ENCODE peak calls at places on chromosomes 11 and 22, in ten cellular contexts. Y is anterior cingulate cortex; G is progenitor cell of endocrine pancreas; M is NCI-H1417; R is hypothalamus; C is suprapubic skin; Q is iris pigment epithelial cell; V is stimulated activated CD8-positive, alpha-beta memory T cell treated with anti-CD3 and anti-CD28 coated beads, Interleukin-4, amount 100 ng/mL, for 1 hour; F is stimulated activated CD4-positive, alpha-beta T cell treated with anti-CD3 and anti-CD28 coated beads, Interleukin-2, amount 100 ng/mL, for 48 hours; H is right cardiac atrium. A is an unnamed sample.

GRCh38 chr22:37784829-37785495 is 22.8 kb upstream of the GCAT start:
- DNase-seq in Y (no peak), G (no peak), M (peak), R (no peak), C (no peak), Q (no peak), V (no peak), F (no peak), H (no peak), A (no peak)

GRCh38 chr11:34855021-34855753 is 61.0 kb downstream of the APIP start:
- DNase-seq in Y (no peak), G (no peak), M (no peak), R (no peak), C (no peak), Q (no peak), V (no peak), F (no peak), H (no peak), A (no peak)

GRCh38 chr11:103281301-103281700 is 172.1 kb downstream of the DYNC2H1 start:
- DNase-seq in Y (no peak), G (no peak), M (no peak), R (no peak), C (no peak), Q (peak), V (no peak), F (no peak), H (no peak), A (no peak)

GRCh38 chr11:134414772-134415765 is 3.0 kb upstream of the B3GAT1 start:
- DNase-seq in Y (peak), G (no peak), M (no peak), R (no peak), C (no peak), Q (no peak), V (no peak), F (no peak), H (no peak), A (peak)

GRCh38 chr22:43417555-43417954 is 5.7 kb downstream of the MPPED1 start:
- DNase-seq in Y (no peak), G (no peak), M (no peak), R (no peak), C (no peak), Q (no peak), V (no peak), F (no peak), H (peak), A (no peak)

GRCh38 chr22:39315389-39315788 is 4.0 kb downstream of the RPL3 start:
- DNase-seq in Y (no peak), G (no peak), M (peak), R (no peak), C (no peak), Q (no peak), V (no peak), F (no peak), H (peak), A (no peak)

GRCh38 chr11:12754582-12755250 is 80.5 kb downstream of the TEAD1 start:
- DNase-seq in Y (no peak), G (no peak), M (peak), R (no peak), C (no peak), Q (no peak), V (no peak), F (no peak), H (no peak), A (no peak)

GRCh38 chr11:71266114-71266833 is 13.9 kb upstream of the SHANK2 start:
- DNase-seq in Y (no peak), G (no peak), M (no peak), R (no peak), C (peak), Q (no peak), V (no peak), F (no peak), H (no peak), A (no peak)

GRCh38 chr11:117826832-117827231 is 2.3 kb upstream of the FXYD2 start:
- DNase-seq in Y (no peak), G (no peak), M (no peak), R (no peak), C (peak), Q (no peak), V (no peak), F (no peak), H (no peak), A (no peak)

GRCh38 chr11:14414470-14415461 is 55.8 kb upstream of the RRAS2 start:
- DNase-seq in Y (no peak), G (no peak), M (no peak), R (no peak), C (no peak), Q (peak), V (peak), F (peak), H (no peak), A (no peak)

GRCh38 chr11:131704682-131705081 is 334.3 kb downstream of the NTM start:
- DNase-seq in Y (no peak), G (no peak), M (no peak), R (no peak), C (no peak), Q (no peak), V (no peak), F (no peak), H (no peak), A (no peak)

GRCh38 chr22:39183991-39184585 is 31.6 kb upstream of the CBX7 start:
- DNase-seq in Y (no peak), G (no peak), M (no peak), R (no peak), C (peak), Q (peak), V (no peak), F (no peak), H (peak), A (peak)

GRCh38 chr11:91435694-91436375 is 788.8 kb upstream of the FAT3 start:
- DNase-seq in Y (no peak), G (no peak), M (peak), R (no peak), C (no peak), Q (no peak), V (no peak), F (no peak), H (peak), A (no peak)

GRCh38 chr11:36564376-36565032 is 3.3 kb upstream of the RAG1 start:
- DNase-seq in Y (peak), G (peak), M (peak), R (no peak), C (no peak), Q (peak), V (no peak), F (peak), H (peak), A (peak)

GRCh38 chr11:1561955-1562354 is 10.1 kb downstream of the DUSP8 start:
- DNase-seq in Y (no peak), G (no peak), M (no peak), R (no peak), C (no peak), Q (no peak), V (no peak), F (no peak), H (no peak), A (no peak)

A was measured in dorsolateral prefrontal cortex.